ENCODE peak calls at places on chromosomes 4 and X, in eight cellular contexts. O is activated CD4-positive, alpha-beta T cell treated with anti-CD3 and anti-CD28 coated beads, Interleukin-2, amount 50 U/mL, for 4 hours; S is OCI-LY7; G is activated T-helper 1 cell treated with anti-CD3 and anti-CD28 coated beads, Interleukin-2, amount 50 U/mL, for 16 hours; R is AG09309; M is iris pigment epithelial cell; T is EL; U is RKO. N is an unnamed sample.

GRCh38 chr4:82523179-82523578 is 38.6 kb downstream of the TMEM150C start:
- DNase-seq in G (no peak), R (no peak), S (no peak), U (no peak), O (no peak), T (no peak), M (no peak), N (no peak)

GRCh38 chr4:114653675-114654074 is 55.1 kb downstream of the UGT8 start:
- DNase-seq in G (no peak), R (no peak), S (no peak), T (no peak), M (no peak), U (no peak), O (no peak), N (no peak)

GRCh38 chrX:20595928-20596550 is 329.3 kb upstream of the RPS6KA3 start:
- DNase-seq in R (no peak), U (no peak), T (no peak), O (no peak), G (no peak), M (no peak), S (no peak), N (no peak)

GRCh38 chr4:128782875-128783614 is 26.5 kb upstream of the JADE1 start:
- DNase-seq in S (no peak), T (peak), U (peak), G (no peak), R (no peak), M (peak), O (no peak), N (no peak)

GRCh38 chrX:39972340-39972739 is 125.4 kb downstream of the BCOR start:
- DNase-seq in U (no peak), R (peak), O (no peak), G (no peak), S (no peak), M (peak), T (peak), N (no peak)

GRCh38 chrX:132227383-132228112 is 8.3 kb upstream of the RAP2C start:
- DNase-seq in U (no peak), R (peak), O (no peak), T (no peak), M (peak), G (no peak), S (no peak), N (no peak)

GRCh38 chrX:144265641-144266040 is 381.8 kb downstream of the UBE2NL start:
- DNase-seq in G (no peak), U (no peak), O (no peak), T (no peak), S (no peak), R (no peak), M (no peak), N (no peak)

GRCh38 chr4:44912980-44913379 is 186.6 kb upstream of the GNPDA2 start:
- DNase-seq in G (no peak), T (no peak), S (no peak), M (no peak), U (no peak), R (no peak), O (no peak), N (no peak)

GRCh38 chrX:9341305-9342201 is 123.3 kb upstream of the TBL1X start:
- DNase-seq in R (no peak), U (no peak), G (no peak), S (peak), M (peak), O (peak), T (peak), N (peak)

GRCh38 chr4:140870427-140870826 is 114.2 kb upstream of the TBC1D9 start:
- DNase-seq in S (no peak), G (no peak), R (no peak), O (no peak), M (no peak), U (no peak), T (no peak), N (no peak)

GRCh38 chrX:37646254-37646653 is 39.3 kb upstream of the XK start:
- DNase-seq in M (no peak), T (no peak), G (no peak), R (no peak), S (no peak), O (no peak), U (peak), N (no peak)

GRCh38 chr4:47084111-47084510 is 52.7 kb downstream of the GABRB1 start:
- DNase-seq in G (no peak), M (no peak), R (no peak), O (no peak), T (no peak), U (no peak), S (no peak), N (no peak)

GRCh38 chrX:120790118-120790517 is 85.5 kb downstream of the CT47B1 start:
- DNase-seq in R (peak), M (peak), S (peak), T (peak), O (peak), U (peak), G (peak), N (no peak)

GRCh38 chr4:46462746-46463145 is 72.8 kb upstream of the GABRA2 start:
- DNase-seq in U (no peak), R (no peak), S (no peak), T (no peak), M (no peak), G (no peak), O (no peak), N (no peak)

GRCh38 chr4:8697826-8698225 is 105.3 kb downstream of the CPZ start:
- DNase-seq in R (no peak), T (no peak), O (no peak), G (no peak), M (no peak), S (no peak), U (no peak), N (no peak)

GRCh38 chr4:136731025-136731424 is 801.3 kb downstream of the PCDH18 start:
- DNase-seq in G (no peak), O (no peak), U (no peak), R (no peak), M (no peak), S (no peak), T (no peak), N (no peak)